ENCODE peak calls at places on chromosome 9, in five cellular contexts. Z, W, X, R and J are unnamed samples. For H3K27me3, the result is how much of the 10 kb centered on the place peaks cover.

GRCh38 chr9:87850405-87850804 is 32.3 kb upstream of the SPATA31E1 start:
- DNase-seq in X (no peak), W (peak), Z (no peak), R (no peak), J (no peak)

GRCh38 chr9:129478461-129478860 is 142.4 kb downstream of the C9orf50 start:
- DNase-seq in X (no peak), R (no peak), Z (no peak), W (no peak), J (no peak)

GRCh38 chr9:94817291-94818195 is 91.0 kb downstream of the AOPEP start:
- DNase-seq in W (no peak), R (no peak), Z (no peak), X (no peak), J (no peak)

GRCh38 chr9:1429328-1429727 is 379.2 kb downstream of the DMRT2 start:
- DNase-seq in R (peak), W (no peak), Z (peak), X (peak), J (no peak)

GRCh38 chr9:123866497-123866896 is 63.4 kb downstream of the DENND1A start:
- DNase-seq in W (no peak), R (no peak), Z (no peak), X (no peak), J (no peak)

GRCh38 chr9:35932732-35933131 is 23.4 kb downstream of the SPAAR start:
- DNase-seq in Z (no peak), W (no peak), R (no peak), X (no peak), J (no peak)

GRCh38 chr9:36163049-36163839 is 5.9 kb upstream of the CCIN start:
- DNase-seq in X (peak), Z (peak), W (peak), R (peak), J (no peak)

GRCh38 chr9:120920495-120921178 is 6.0 kb downstream of the TRAF1 start:
- DNase-seq in W (no peak), R (no peak), Z (no peak), X (no peak), J (no peak)

GRCh38 chr9:31336841-31337240 is 1047.6 kb upstream of the ACO1 start:
- DNase-seq in X (no peak), W (no peak), Z (no peak), R (no peak), J (no peak)

GRCh38 chr9:137129456-137130175 is 9.3 kb upstream of the GRIN1 start:
- DNase-seq in X (peak), W (peak), Z (peak), R (peak), J (peak)

GRCh38 chr9:137128158-137129088 is 10.5 kb upstream of the GRIN1 start:
- DNase-seq in R (no peak), Z (no peak), X (no peak), W (no peak), J (peak)

GRCh38 chr9:137127301-137128157 is 11.4 kb upstream of the GRIN1 start:
- DNase-seq in R (no peak), W (no peak), Z (no peak), X (peak), J (no peak)

GRCh38 chr9:137129089-137129455 is 9.9 kb upstream of the GRIN1 start:
- DNase-seq in Z (no peak), R (no peak), X (peak), W (peak), J (peak)

DNA sequence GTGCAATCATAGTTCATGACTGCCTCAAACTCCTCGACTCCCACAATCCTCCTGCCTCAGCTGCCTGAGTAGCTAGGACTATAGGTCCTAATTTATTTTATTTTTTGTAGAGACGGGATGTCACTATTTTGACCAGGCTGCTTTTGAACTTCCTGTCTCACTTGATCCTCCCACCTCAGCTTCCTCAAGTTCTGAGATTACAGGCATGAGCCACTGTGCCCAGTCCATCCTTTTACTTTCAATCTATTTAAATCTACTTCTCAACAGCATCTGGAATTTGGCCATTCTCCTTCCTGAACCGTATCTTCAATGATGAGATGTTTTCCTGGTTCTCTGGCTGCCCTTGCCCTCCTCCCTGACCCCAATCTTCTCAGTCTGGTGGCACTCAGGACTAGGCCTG is 12.2 kb upstream of the GRIN1 start:
- DNase-seq in Z (no peak), X (no peak), W (no peak), R (no peak), J (no peak)
- H3K4me3 ChIP-seq in Z (peak), X (no peak), W (no peak), R (peak), J (peak)

DNA sequence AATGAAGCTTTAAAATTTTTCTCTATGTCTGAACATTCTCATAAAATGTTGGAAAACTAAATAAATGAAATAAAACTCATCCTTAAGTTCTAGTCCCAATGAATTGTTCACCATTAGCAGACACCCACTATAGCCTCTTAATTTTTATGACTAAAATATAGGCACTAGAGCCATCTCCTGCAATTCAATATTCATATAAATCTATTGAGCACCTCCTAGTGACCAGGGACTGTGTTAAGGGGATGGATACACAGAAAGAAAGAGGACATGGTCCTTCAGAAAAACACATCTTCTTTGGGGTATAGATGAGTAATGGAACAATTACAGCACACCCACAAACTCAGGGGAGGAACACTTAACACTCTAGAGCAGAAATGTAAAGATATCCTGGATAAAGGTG is 3.5 kb upstream of the GDA start:
- DNase-seq in W (no peak), Z (no peak), R (no peak), X (no peak), J (no peak)
- TF ChIP-seq CTCF in W (no peak), Z (no peak), R (no peak), X (no peak), J (no peak)

GRCh38 chr9:127208416-127208815 is 56.2 kb upstream of the GARNL3 start:
- DNase-seq in X (no peak), Z (no peak), R (no peak), W (no peak), J (no peak)
- H3K27me3 ChIP-seq in X (under half), Z (under half), R (under half), W (under half), J (under half)

GRCh38 chr9:131731237-131731995 is 8.5 kb downstream of the RAPGEF1 start:
- DNase-seq in W (peak), X (no peak), Z (no peak), R (no peak), J (no peak)
- H3K4me3 ChIP-seq in W (no peak), X (no peak), Z (no peak), R (no peak), J (peak)

DNA sequence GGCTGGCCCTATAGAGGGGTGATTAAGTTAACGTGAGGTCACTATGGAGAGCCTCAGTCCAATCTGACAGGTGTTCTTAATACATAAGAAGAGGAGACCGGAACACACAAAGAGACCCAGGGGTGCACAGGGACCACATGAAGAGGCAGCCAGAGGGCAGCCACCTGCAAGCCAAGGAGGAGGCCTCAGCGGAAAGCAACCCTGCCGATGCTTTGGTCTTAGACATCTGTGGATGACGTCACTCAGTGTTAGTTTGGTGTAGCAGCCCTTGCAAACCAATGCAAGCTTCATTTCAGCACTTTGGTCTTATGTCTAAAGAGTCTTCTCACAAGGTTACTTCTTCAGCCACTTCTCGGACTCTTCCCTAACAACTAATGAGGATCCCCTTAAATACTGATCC is 47.6 kb upstream of the GRHPR start:
- DNase-seq in W (no peak), Z (no peak), R (no peak), X (no peak), J (peak)
- TF ChIP-seq CTCF in W (no peak), Z (no peak), R (no peak), X (no peak), J (peak)

GRCh38 chr9:128393171-128393761 is 22.1 kb downstream of the URM1 start:
- DNase-seq in R (no peak), Z (no peak), X (no peak), W (no peak), J (no peak)
- H3K27me3 ChIP-seq in R (under half), Z (under half), X (under half), W (under half), J (under half)

GRCh38 chr9:83430681-83431080 is 107.5 kb downstream of the FRMD3 start:
- DNase-seq in X (no peak), Z (no peak), R (no peak), W (no peak), J (no peak)
- H3K4me3 ChIP-seq in X (no peak), Z (no peak), R (no peak), W (no peak), J (no peak)

GRCh38 chr9:115587310-115587709 is 469.4 kb upstream of the TNC start:
- DNase-seq in X (no peak), W (no peak), Z (no peak), R (no peak), J (no peak)

GRCh38 chr9:115593587-115594091 is 475.7 kb upstream of the TNC start:
- DNase-seq in R (no peak), X (peak), W (peak), Z (no peak), J (no peak)

GRCh38 chr9:115590016-115590415 is 472.1 kb upstream of the TNC start:
- DNase-seq in Z (no peak), X (no peak), R (no peak), W (peak), J (no peak)

GRCh38 chr9:115594551-115594950 is 476.6 kb upstream of the TNC start:
- DNase-seq in X (no peak), W (peak), Z (no peak), R (no peak), J (no peak)

DNA sequence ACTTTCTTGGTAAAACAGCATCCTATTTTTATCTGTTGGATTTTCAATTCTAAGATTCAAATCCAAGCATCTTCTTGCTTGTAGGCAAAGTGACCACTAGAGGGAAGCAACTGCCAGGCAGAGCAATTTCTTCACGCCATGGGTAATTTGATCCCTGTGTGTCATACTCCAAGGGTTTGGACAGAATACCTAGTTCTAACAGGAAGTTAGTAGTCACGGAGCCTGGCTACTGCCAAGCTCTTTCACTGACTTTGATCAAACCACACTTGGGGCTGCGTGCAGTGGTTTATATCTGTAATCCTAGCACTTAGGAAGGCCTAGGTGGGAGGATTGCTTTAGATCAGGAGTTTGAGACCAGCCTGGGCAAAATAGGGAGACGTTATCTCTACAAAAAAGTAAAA is 473.6 kb upstream of the TNC start:
- DNase-seq in W (peak), Z (no peak), X (peak), R (peak), J (peak)
- TF ChIP-seq CTCF in W (peak), Z (peak), X (peak), R (peak), J (peak)

GRCh38 chr9:97907632-97908031 is 14.7 kb downstream of the TRMO start:
- DNase-seq in R (no peak), X (no peak), Z (no peak), W (no peak), J (no peak)

GRCh38 chr9:97910273-97910844 is 11.9 kb downstream of the TRMO start:
- DNase-seq in R (no peak), X (no peak), Z (no peak), W (no peak), J (no peak)

GRCh38 chr9:97911528-97911927 is 10.8 kb downstream of the TRMO start:
- DNase-seq in Z (no peak), X (no peak), W (no peak), R (no peak), J (no peak)

GRCh38 chr9:97908736-97909135 is 13.6 kb downstream of the TRMO start:
- DNase-seq in Z (no peak), W (no peak), X (no peak), R (no peak), J (no peak)

GRCh38 chr9:97911970-97912369 is 10.3 kb downstream of the TRMO start:
- DNase-seq in X (no peak), R (no peak), Z (no peak), W (no peak), J (no peak)
- H3K27me3 ChIP-seq in X (under half), R (under half), Z (under half), W (under half), J (under half)